ENCODE peak calls at places on chromosomes 13 and 19, in five cellular contexts. M is omental fat pad, G is esophagus squamous epithelium, T is B cell, X is pancreas. C is an unnamed sample.

GRCh38 chr19:13692096-13692495 is 72.2 kb upstream of the MRI1 start:
- DNase-seq in T (no peak), M (no peak), G (no peak), X (no peak), C (peak; percentile 14)

GRCh38 chr19:35260694-35261304 is 8.0 kb upstream of the USF2 start:
- DNase-seq in G (no peak), M (no peak), T (no peak), X (no peak), C (no peak)

GRCh38 chr13:113647351-113648217 is 10.4 kb downstream of the ATP4B start:
- DNase-seq in M (peak; percentile 57), T (no peak), X (peak; percentile 94), G (peak; percentile 12), C (peak; percentile 51)

GRCh38 chr19:48418317-48419064 is 25.0 kb downstream of the GRIN2D start:
- DNase-seq in G (no peak), T (no peak), M (no peak), X (no peak), C (no peak)

GRCh38 chr13:64723735-64724134 is 2506.4 kb downstream of the PCDH9 start:
- DNase-seq in G (no peak), T (no peak), X (no peak), M (no peak), C (no peak)

GRCh38 chr19:12783849-12784393 is 7.4 kb upstream of the JUNB start:
- DNase-seq in T (peak; percentile 40), M (no peak), X (no peak), G (no peak), C (peak; percentile 78)

GRCh38 chr13:20700288-20700687 is 3.2 kb upstream of the IL17D start:
- DNase-seq in X (no peak), G (no peak), M (no peak), T (no peak), C (no peak)

GRCh38 chr13:19982447-19983043 is 24.0 kb downstream of the ZMYM2 start:
- DNase-seq in T (no peak), X (no peak), M (no peak), G (no peak), C (no peak)

GRCh38 chr13:99626461-99627082 is 125.3 kb downstream of the TM9SF2 start:
- DNase-seq in M (no peak), G (no peak), X (no peak), T (no peak), C (no peak)

GRCh38 chr19:38209671-38210457 is 14.2 kb downstream of the DPF1 start:
- DNase-seq in G (no peak), T (no peak), X (no peak), M (no peak), C (no peak)

GRCh38 chr19:5823579-5824281 is 15.8 kb downstream of the FUT6 start:
- DNase-seq in M (no peak), T (no peak), G (no peak), X (no peak), C (peak; percentile 46)

GRCh38 chr13:79810671-79811070 is 329.7 kb downstream of the NDFIP2 start:
- DNase-seq in X (no peak), T (no peak), M (no peak), G (no peak), C (no peak)

GRCh38 chr13:27424246-27425150 is at the start of gene GTF3A:
- DNase-seq in X (peak; percentile 78), T (peak; percentile 97), G (no peak), M (peak; percentile 51), C (peak; percentile 83)

GRCh38 chr13:94020426-94020825 is 459.1 kb downstream of the DCT start:
- DNase-seq in G (no peak), X (no peak), T (no peak), M (no peak), C (no peak)

GRCh38 chr13:99356216-99357089 is 49.3 kb upstream of the GPR183 start:
- DNase-seq in T (peak; percentile 67), G (no peak), X (no peak), M (no peak), C (no peak)

GRCh38 chr13:110499621-110500281 is 61.8 kb downstream of the RAB20 start:
- DNase-seq in X (no peak), G (no peak), T (no peak), M (no peak), C (no peak)

GRCh38 chr13:51286135-51287002 is 53.1 kb upstream of the SERPINE3 start:
- DNase-seq in M (peak; percentile 75), G (no peak), X (peak; percentile 66), T (peak; percentile 64), C (peak; percentile 72)

GRCh38 chr13:79830945-79831344 is 350.0 kb downstream of the NDFIP2 start:
- DNase-seq in X (no peak), G (no peak), M (no peak), T (no peak), C (no peak)

GRCh38 chr13:28754698-28755545 is 36.2 kb upstream of the SLC46A3 start:
- DNase-seq in M (no peak), T (no peak), G (no peak), X (no peak), C (no peak)
- TF ChIP-seq CTCF in M (no peak), T (no peak), G (no peak), X (no peak), C (no peak)

GRCh38 chr19:15479391-15480345 is at the start of gene PGLYRP2:
- DNase-seq in G (no peak), M (no peak), T (no peak), X (no peak), C (peak; percentile 42)
- TF ChIP-seq CTCF in G (no peak), M (no peak), T (no peak), X (peak; percentile 10), C (no peak)

GRCh38 chr13:30982911-30983310 is 50.5 kb downstream of the TEX26 start:
- DNase-seq in G (no peak), X (no peak), T (no peak), M (no peak), C (no peak)

GRCh38 chr13:30982506-30982905 is 50.0 kb downstream of the TEX26 start:
- DNase-seq in T (no peak), M (no peak), G (no peak), X (no peak), C (no peak)

GRCh38 chr13:30976041-30976440 is 43.6 kb downstream of the TEX26 start:
- DNase-seq in G (no peak), T (no peak), M (no peak), X (no peak), C (no peak)

GRCh38 chr13:30983431-30983830 is 51.0 kb downstream of the TEX26 start:
- DNase-seq in G (no peak), T (no peak), X (no peak), M (no peak), C (no peak)

GRCh38 chr13:30978981-30979956 is 46.8 kb downstream of the TEX26 start:
- DNase-seq in T (no peak), M (no peak), G (no peak), X (no peak), C (peak; percentile 28)
- TF ChIP-seq CTCF in T (peak; percentile 37), M (no peak), G (peak; percentile 25), X (peak; percentile 27), C (peak; percentile 41)

GRCh38 chr19:4589579-4590410 is 30.3 kb upstream of the SEMA6B start:
- DNase-seq in X (no peak), M (no peak), G (no peak), T (peak; percentile 50), C (peak; percentile 48)
- TF ChIP-seq CTCF in X (peak; percentile 24), M (no peak), G (no peak), T (peak; percentile 47), C (peak; percentile 28)

GRCh38 chr13:89115307-89115706 is 1444.1 kb downstream of the SLITRK5 start:
- DNase-seq in X (no peak), G (no peak), T (no peak), M (no peak), C (no peak)
- TF ChIP-seq CTCF in X (no peak), G (no peak), T (no peak), M (no peak), C (no peak)

DNA sequence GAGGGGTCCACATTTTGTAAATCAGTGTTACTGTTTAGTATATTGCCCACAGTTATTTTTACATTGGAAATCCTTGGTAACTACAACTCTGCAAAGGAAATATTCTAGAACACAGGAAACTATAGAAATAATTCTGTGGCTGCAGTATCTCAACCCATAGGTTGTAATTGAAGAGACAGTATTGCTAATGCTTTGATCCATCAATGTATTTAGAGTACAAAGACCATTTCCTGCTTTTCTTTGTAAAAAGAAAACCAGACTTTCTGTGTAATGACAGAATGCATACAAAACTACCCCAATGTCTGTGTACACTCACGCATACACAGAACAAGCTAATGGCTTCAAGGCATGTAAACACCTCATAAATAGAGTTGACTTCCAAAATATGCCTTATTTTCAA is 622.1 kb upstream of the ARGLU1 start:
- DNase-seq in X (no peak), G (no peak), M (no peak), T (no peak), C (no peak)
- TF ChIP-seq CTCF in X (no peak), G (no peak), M (no peak), T (no peak), C (no peak)

GRCh38 chr13:32446778-32447465 is 19.0 kb upstream of the N4BP2L1 start:
- DNase-seq in T (no peak), G (no peak), M (no peak), X (no peak), C (no peak)

GRCh38 chr13:32445461-32445860 is 17.5 kb upstream of the N4BP2L1 start:
- DNase-seq in M (no peak), G (no peak), X (no peak), T (no peak), C (no peak)

GRCh38 chr13:32446220-32446619 is 18.3 kb upstream of the N4BP2L1 start:
- DNase-seq in M (no peak), G (no peak), T (no peak), X (no peak), C (no peak)

GRCh38 chr13:32448224-32448623 is 20.3 kb upstream of the N4BP2L1 start:
- DNase-seq in X (no peak), T (no peak), G (no peak), M (no peak), C (no peak)

GRCh38 chr13:32443111-32443510 is 15.2 kb upstream of the N4BP2L1 start:
- DNase-seq in G (peak; percentile 1), M (no peak), T (peak; percentile 56), X (no peak), C (peak; percentile 17)
- TF ChIP-seq CTCF in G (no peak), M (no peak), T (peak; percentile 72), X (no peak), C (no peak)

GRCh38 chr13:44651209-44651608 is 75.1 kb upstream of the TSC22D1 start:
- DNase-seq in M (no peak), T (no peak), X (no peak), G (no peak), C (no peak)
- TF ChIP-seq CTCF in M (no peak), T (no peak), X (no peak), G (no peak), C (no peak)